ENCODE peak calls at places on chromosomes 11 and 22, in ten cellular contexts. Q, U, A, X, S, P, M, Y, G and I are unnamed samples. For H3K4me1 and H3K9me3, the result is how much of the 10 kb centered on the place peaks cover.

GRCh38 chr22:22408731-22409696 is 99.5 kb downstream of the ZNF280B start:
- DNase-seq in Y (no peak), S (no peak), Q (no peak), A (no peak), M (no peak), G (peak), U (no peak), P (peak), X (no peak), I (no peak)

GRCh38 chr11:70715636-70716035 is 317.3 kb downstream of the CTTN start:
- DNase-seq in Q (no peak), S (no peak), M (no peak), G (no peak), A (no peak), Y (no peak), X (no peak), P (no peak), U (no peak), I (peak)

GRCh38 chr22:36145881-36146280 is 14.7 kb downstream of the APOL3 start:
- DNase-seq in S (no peak), Y (no peak), G (peak), Q (no peak), X (no peak), P (no peak), A (no peak), U (no peak), M (no peak), I (no peak)

GRCh38 chr22:43110444-43110926 is at the start of gene BIK:
- DNase-seq in Y (no peak), S (peak), P (peak), Q (peak), G (peak), U (peak), M (peak), X (peak), A (peak), I (peak)

GRCh38 chr11:112922606-112923005 is 38.6 kb upstream of the NCAM1 start:
- DNase-seq in A (no peak), U (no peak), G (no peak), X (no peak), S (no peak), M (no peak), Q (no peak), Y (no peak), P (no peak), I (no peak)

GRCh38 chr11:3627291-3627690 is 14.5 kb downstream of the ART5 start:
- DNase-seq in Q (no peak), Y (peak), P (no peak), G (no peak), M (no peak), S (no peak), A (no peak), X (no peak), U (no peak), I (no peak)

GRCh38 chr11:7513210-7514098 is at the start of gene PPFIBP2:
- DNase-seq in Y (peak), G (peak), U (peak), Q (peak), A (peak), S (peak), P (peak), X (peak), M (peak), I (peak)

GRCh38 chr22:39518996-39519680 is 1.2 kb upstream of the ATF4 start:
- DNase-seq in P (peak), S (no peak), G (no peak), Y (no peak), Q (no peak), A (peak), M (no peak), U (no peak), X (peak), I (peak)

GRCh38 chr11:125464266-125464662 is 31.8 kb downstream of the FEZ1 start:
- DNase-seq in Y (no peak), A (no peak), M (no peak), Q (no peak), P (no peak), X (no peak), U (no peak), G (no peak), S (no peak), I (no peak)

GRCh38 chr11:104254347-104254746 is 90.4 kb upstream of the PDGFD start:
- DNase-seq in M (peak), G (peak), A (peak), X (no peak), P (no peak), U (peak), Q (peak), Y (no peak), S (no peak), I (no peak)

GRCh38 chr11:22577854-22578253 is 47.8 kb downstream of the FANCF start:
- DNase-seq in X (no peak), A (no peak), Y (no peak), M (no peak), S (no peak), P (no peak), Q (no peak), G (no peak), U (no peak), I (no peak)

GRCh38 chr11:66221726-66222236 is 46.7 kb upstream of the RAB1B start:
- DNase-seq in P (no peak), Y (peak), G (no peak), X (no peak), A (no peak), U (no peak), S (no peak), M (no peak), Q (no peak), I (no peak)

GRCh38 chr11:2583605-2583958 is 116.2 kb downstream of the KCNQ1OT1 start:
- DNase-seq in Q (no peak), S (no peak), U (peak), P (no peak), G (no peak), A (no peak), Y (no peak), M (peak), X (no peak), I (peak)

GRCh38 chr11:66467034-66467659 is 442 bp downstream of the PELI3 start:
- DNase-seq in P (peak), A (peak), G (peak), U (no peak), S (no peak), Q (peak), Y (peak), X (peak), M (no peak), I (peak)

GRCh38 chr22:35777335-35777975 is 59.8 kb downstream of the APOL5 start:
- DNase-seq in P (no peak), Y (no peak), Q (peak), G (no peak), M (no peak), A (no peak), U (no peak), X (no peak), S (no peak), I (no peak)

GRCh38 chr22:35728639-35729308 is 11.1 kb downstream of the APOL5 start:
- DNase-seq in U (peak), X (no peak), P (peak), G (no peak), S (no peak), Q (no peak), A (peak), M (no peak), Y (no peak), I (peak)

GRCh38 chr11:122246885-122247284 is 130.9 kb upstream of the BLID start:
- DNase-seq in P (no peak), G (no peak), M (no peak), Y (no peak), S (no peak), Q (no peak), A (no peak), U (no peak), X (no peak), I (no peak)

GRCh38 chr11:12275818-12276217 is 101.6 kb upstream of the PARVA start:
- DNase-seq in P (no peak), Q (no peak), U (no peak), G (no peak), A (no peak), S (no peak), M (no peak), X (no peak), Y (no peak), I (peak)

GRCh38 chr11:119108151-119108856 is 1.2 kb downstream of the C2CD2L start:
- DNase-seq in A (peak), P (peak), Y (no peak), M (no peak), X (peak), G (no peak), Q (no peak), U (peak), S (peak), I (peak)

GRCh38 chr11:36273110-36273509 is 16.1 kb downstream of the COMMD9 start:
- DNase-seq in M (no peak), P (no peak), Q (no peak), X (no peak), A (peak), U (no peak), G (no peak), S (no peak), Y (no peak), I (no peak)

GRCh38 chr11:116578971-116579687 is 193.7 kb downstream of the BUD13 start:
- DNase-seq in M (no peak), A (no peak), X (no peak), U (no peak), Y (no peak), S (no peak), G (peak), Q (no peak), P (no peak), I (peak)

GRCh38 chr11:114060402-114061052 is 1.0 kb downstream of the ZBTB16 start:
- DNase-seq in G (no peak), Y (peak), X (peak), S (peak), U (peak), Q (peak), M (peak), A (peak), P (no peak), I (peak)

GRCh38 chr11:13339196-13340153 is 61.9 kb downstream of the BMAL1 start:
- DNase-seq in A (no peak), Q (peak), U (no peak), P (no peak), S (peak), X (no peak), G (no peak), M (no peak), Y (no peak), I (no peak)

GRCh38 chr11:118080296-118080695 is 3.4 kb downstream of the TMPRSS4 start:
- DNase-seq in A (no peak), Y (peak), Q (no peak), U (no peak), M (no peak), S (no peak), G (no peak), X (no peak), P (no peak), I (no peak)
- H3K4me1 ChIP-seq in A (under half), Y (under half), Q (under half), U (under half), M (under half), S (under half), G (under half), X (under half), P (under half), I (under half)

DNA sequence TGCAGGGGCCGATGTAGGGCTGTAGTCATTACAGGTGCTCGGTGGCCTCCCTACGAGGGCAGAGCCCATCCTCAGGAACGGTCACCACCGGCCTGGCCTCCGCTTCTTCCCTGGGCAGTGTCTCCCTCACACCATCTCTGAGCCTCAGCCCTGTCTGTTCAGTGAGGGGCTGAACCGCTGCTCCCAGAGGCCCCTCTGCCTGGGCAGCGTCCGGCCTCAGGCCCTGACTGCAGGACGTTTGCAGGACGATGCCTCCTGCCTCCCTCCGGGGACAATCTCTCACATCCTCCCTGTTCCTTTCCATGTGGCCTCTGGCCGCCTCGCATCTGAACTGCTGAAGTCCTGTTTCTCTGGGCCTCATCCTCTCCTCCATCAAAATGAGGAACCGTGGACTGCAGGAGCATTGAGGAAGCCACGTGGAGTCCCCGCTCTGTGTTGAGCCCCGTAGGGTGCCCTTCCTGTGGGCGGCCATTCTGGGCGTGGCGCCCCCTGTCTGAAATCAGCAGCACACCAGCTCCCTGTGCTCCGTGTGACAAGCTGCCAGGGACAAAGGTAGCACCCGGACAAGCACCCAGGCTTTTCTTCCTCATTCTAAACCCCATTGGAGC is 933.5 kb downstream of the BRD1 start:
- DNase-seq in P (no peak), A (peak), U (no peak), X (no peak), G (no peak), S (no peak), M (peak), Y (no peak), Q (no peak), I (no peak)
- H3K9me3 ChIP-seq in P (under half), A (under half), U (under half), X (under half), G (under half), S (under half), M (under half), Y (under half), Q (under half), I (under half)

GRCh38 chr11:64629796-64630562 is 39.0 kb downstream of the SLC22A12 start:
- DNase-seq in S (no peak), Q (no peak), A (no peak), Y (no peak), M (no peak), U (peak), X (no peak), P (peak), G (peak), I (no peak)
- TF ChIP-seq CTCF in S (no peak), Q (no peak), A (no peak), Y (no peak), M (no peak), U (no peak), X (no peak), P (no peak), G (peak), I (no peak)

GRCh38 chr22:24157783-24158170 is 23.5 kb upstream of the SUSD2 start:
- DNase-seq in M (no peak), Y (no peak), S (no peak), Q (no peak), G (peak), U (no peak), A (no peak), X (no peak), P (no peak), I (no peak)
- H3K4me1 ChIP-seq in M (half or more), Y (under half), S (under half), Q (under half), G (under half), U (under half), A (under half), X (half or more), P (under half), I (under half)